ENCODE peak calls at places on chromosomes 16 and 17, in nine cellular contexts. J, Y, H, I, L, Z, W, R and B are unnamed samples.

GRCh38 chr17:65359016-65359415 is 202.4 kb downstream of the AXIN2 start:
- DNase-seq in J (peak; percentile 85), Y (no peak), H (peak; percentile 66), I (peak; percentile 81), L (peak; percentile 93), Z (no peak), W (no peak), R (no peak), B (no peak)

GRCh38 chr17:20284018-20284417 is 183.3 kb downstream of the LGALS9B start:
- DNase-seq in J (no peak), Y (no peak), H (no peak), I (no peak), L (peak; percentile 43), Z (no peak), W (no peak), R (no peak), B (no peak)

GRCh38 chr16:29858149-29858899 is 4.7 kb downstream of the CDIPT start:
- DNase-seq in J (no peak), Y (no peak), H (no peak), I (no peak), L (no peak), Z (no peak), W (no peak), R (no peak), B (no peak)

GRCh38 chr17:13395346-13395745 is 206.4 kb downstream of the HS3ST3A1 start:
- DNase-seq in J (no peak), Y (no peak), H (no peak), I (no peak), L (no peak), Z (no peak), W (no peak), R (no peak), B (no peak)

GRCh38 chr17:29828676-29829291 is 101.2 kb downstream of the SSH2 start:
- DNase-seq in J (no peak), Y (no peak), H (no peak), I (no peak), L (no peak), Z (no peak), W (no peak), R (no peak), B (no peak)

GRCh38 chr16:58494981-58495860 is 4.7 kb upstream of the NDRG4 start:
- DNase-seq in J (peak; percentile 98), Y (peak; percentile 94), H (peak; percentile 81), I (peak; percentile 99), L (peak; percentile 99), Z (no peak), W (peak; percentile 84), R (peak; percentile 74), B (peak; percentile 85)

GRCh38 chr16:15049581-15050180 is 6.2 kb downstream of the NTAN1 start:
- DNase-seq in J (no peak), Y (no peak), H (no peak), I (no peak), L (no peak), Z (no peak), W (no peak), R (no peak), B (no peak)

GRCh38 chr16:66984902-66985311 is 3.5 kb upstream of the CES4A start:
- DNase-seq in J (no peak), Y (no peak), H (peak; percentile 84), I (no peak), L (no peak), Z (peak; percentile 34), W (no peak), R (no peak), B (no peak)

GRCh38 chr17:21318439-21318838 is 33.9 kb downstream of the MAP2K3 start:
- DNase-seq in J (no peak), Y (peak; percentile 59), H (no peak), I (no peak), L (no peak), Z (no peak), W (no peak), R (no peak), B (no peak)

GRCh38 chr16:19346335-19346922 is 60.9 kb downstream of the CLEC19A start:
- DNase-seq in J (no peak), Y (no peak), H (no peak), I (no peak), L (no peak), Z (no peak), W (no peak), R (no peak), B (no peak)

GRCh38 chr17:83068641-83069570 is 10.5 kb upstream of the METRNL start:
- DNase-seq in J (no peak), Y (peak; percentile 58), H (no peak), I (no peak), L (no peak), Z (no peak), W (no peak), R (no peak), B (no peak)